ENCODE peak calls at places on chromosomes 7 and 10, in eight cellular contexts. Y is EH; Q is stimulated activated naive CD8-positive, alpha-beta T cell treated with anti-CD3 and anti-CD28 coated beads, Interleukin-15, Interleukin-2, amounts not matched to agents 100 U/mL and 50 U/mL, for 24 hours; A is activated CD4-positive, CD25-positive, alpha-beta regulatory T cell; X is lung; M is H54; J is NCI-H1694; Z is glutamatergic neuron. V is an unnamed sample.

GRCh38 chr7:2030475-2031456 is 202.0 kb downstream of the MAD1L1 start:
- DNase-seq in Y (no peak), Q (peak; percentile 49), A (no peak), X (no peak), M (no peak), J (peak; percentile 82), Z (no peak), V (no peak)

GRCh38 chr10:31687545-31688482 is 240.8 kb downstream of the ARHGAP12 start:
- DNase-seq in Y (no peak), Q (no peak), A (no peak), X (no peak), M (no peak), J (no peak), Z (no peak), V (no peak)

GRCh38 chr7:134422646-134423045 is 36.3 kb downstream of the AKR1B1 start:
- DNase-seq in Y (no peak), Q (no peak), A (no peak), X (no peak), M (no peak), J (no peak), Z (no peak), V (no peak)

GRCh38 chr10:63430091-63430998 is 35.4 kb downstream of the JMJD1C start:
- DNase-seq in Y (peak; percentile 87), Q (no peak), A (no peak), X (no peak), M (peak; percentile 36), J (no peak), Z (no peak), V (peak; percentile 79)

GRCh38 chr7:71521506-71521905 is 389.6 kb downstream of the GALNT17 start:
- DNase-seq in Y (no peak), Q (no peak), A (no peak), X (no peak), M (no peak), J (peak; percentile 84), Z (no peak), V (no peak)

GRCh38 chr7:107353701-107354100 is 116.2 kb upstream of the GPR22 start:
- DNase-seq in Y (peak; percentile 63), Q (no peak), A (no peak), X (no peak), M (no peak), J (no peak), Z (no peak), V (no peak)

GRCh38 chr7:41252957-41253356 is 449.9 kb downstream of the INHBA start:
- DNase-seq in Y (no peak), Q (no peak), A (no peak), X (no peak), M (no peak), J (no peak), Z (no peak), V (no peak)

GRCh38 chr10:129101232-129101980 is 365.6 kb upstream of the MGMT start:
- DNase-seq in Y (no peak), Q (no peak), A (no peak), X (peak; percentile 24), M (no peak), J (no peak), Z (no peak), V (no peak)

GRCh38 chr7:31027161-31027965 is 24.7 kb upstream of the ADCYAP1R1 start:
- DNase-seq in Y (peak; percentile 0), Q (peak; percentile 7), A (no peak), X (no peak), M (no peak), J (peak; percentile 79), Z (peak; percentile 40), V (no peak)

GRCh38 chr7:149598721-149599308 is 101.2 kb upstream of the ZNF746 start:
- DNase-seq in Y (peak; percentile 41), Q (no peak), A (no peak), X (no peak), M (peak; percentile 15), J (peak; percentile 9), Z (peak; percentile 48), V (peak; percentile 39)

GRCh38 chr10:538895-539294 is 150.6 kb downstream of the DIP2C start:
- DNase-seq in Y (peak; percentile 60), Q (no peak), A (no peak), X (no peak), M (no peak), J (no peak), Z (no peak), V (no peak)

GRCh38 chr10:102066421-102067068 is 1.4 kb downstream of the HPS6 start:
- DNase-seq in Y (peak; percentile 24), Q (no peak), A (no peak), X (no peak), M (no peak), J (no peak), Z (no peak), V (no peak)

GRCh38 chr10:51564896-51565505 is 134.4 kb downstream of the CSTF2T start:
- DNase-seq in Y (no peak), Q (no peak), A (no peak), X (no peak), M (no peak), J (no peak), Z (no peak), V (no peak)

GRCh38 chr7:70343519-70343918 is 745.2 kb downstream of the AUTS2 start:
- DNase-seq in Y (no peak), Q (no peak), A (no peak), X (no peak), M (no peak), J (no peak), Z (no peak), V (no peak)

GRCh38 chr7:50826371-50827172 is 43.9 kb upstream of the GRB10 start:
- DNase-seq in Y (peak; percentile 92), Q (peak; percentile 43), A (no peak), X (no peak), M (peak; percentile 75), J (no peak), Z (no peak), V (peak; percentile 64)

GRCh38 chr7:140587243-140587642 is 53.4 kb downstream of the DENND2A start:
- DNase-seq in Y (no peak), Q (no peak), A (no peak), X (no peak), M (no peak), J (no peak), Z (no peak), V (no peak)

GRCh38 chr10:114471906-114472873 is 67.9 kb upstream of the AFAP1L2 start:
- DNase-seq in Y (no peak), Q (no peak), A (no peak), X (no peak), M (no peak), J (no peak), Z (peak; percentile 46), V (no peak)

GRCh38 chr7:154837622-154838021 is 165.3 kb downstream of the PAXIP1 start:
- DNase-seq in Y (no peak), Q (no peak), A (no peak), X (no peak), M (no peak), J (no peak), Z (no peak), V (no peak)

GRCh38 chr10:117965984-117966383 is 80.8 kb downstream of the RAB11FIP2 start:
- DNase-seq in Y (no peak), Q (no peak), A (no peak), X (no peak), M (no peak), J (no peak), Z (no peak), V (no peak)

GRCh38 chr10:70651661-70652060 is 20.6 kb upstream of the ADAMTS14 start:
- DNase-seq in Y (no peak), Q (peak; percentile 15), A (no peak), X (no peak), M (no peak), J (no peak), Z (no peak), V (peak; percentile 18)

GRCh38 chr7:43625453-43625852 is 42.5 kb downstream of the STK17A start:
- DNase-seq in Y (no peak), Q (peak; percentile 47), A (no peak), X (no peak), M (no peak), J (no peak), Z (no peak), V (no peak)

GRCh38 chr7:98178321-98178720 is 32.9 kb upstream of the BHLHA15 start:
- DNase-seq in Y (no peak), Q (no peak), A (no peak), X (peak; percentile 82), M (no peak), J (no peak), Z (no peak), V (no peak)

GRCh38 chr10:26213157-26213780 is 3.3 kb upstream of the GAD2 start:
- DNase-seq in Y (no peak), Q (no peak), A (no peak), X (no peak), M (no peak), J (no peak), Z (no peak), V (no peak)

GRCh38 chr7:2807846-2808772 is 36.0 kb downstream of the GNA12 start:
- DNase-seq in Y (peak; percentile 63), Q (no peak), A (no peak), X (no peak), M (no peak), J (no peak), Z (no peak), V (no peak)

GRCh38 chr7:139231513-139232376 is 708 bp downstream of the UBN2 start:
- DNase-seq in Y (peak; percentile 52), Q (peak; percentile 31), A (no peak), X (peak; percentile 37), M (peak; percentile 26), J (no peak), Z (peak; percentile 54), V (no peak)

GRCh38 chr7:7829667-7830066 is 111.3 kb upstream of the RPA3 start:
- DNase-seq in Y (no peak), Q (no peak), A (no peak), X (no peak), M (no peak), J (no peak), Z (no peak), V (no peak)

GRCh38 chr7:72217151-72217550 is 195.0 kb downstream of the CALN1 start:
- DNase-seq in Y (no peak), Q (no peak), A (no peak), X (no peak), M (no peak), J (no peak), Z (no peak), V (no peak)

GRCh38 chr7:158299607-158300006 is 288.0 kb downstream of the PTPRN2 start:
- DNase-seq in Y (no peak), Q (no peak), A (no peak), X (no peak), M (no peak), J (no peak), Z (no peak), V (no peak)

V was measured in dermis microvascular lymphatic vessel endothelial cell.